ENCODE peak calls at places on chromosomes 2 and 18, in ten cellular contexts. B is fibroblast of mammary gland; Q is sigmoid colon; W is neural progenitor cell; F is adrenal gland; S is endothelial cell of umbilical vein; T is dorsolateral prefrontal cortex; M is right cardiac atrium; Y is CD8-positive, alpha-beta T cell; I is pancreas. R is an unnamed sample.

GRCh38 chr18:68666316-68666715 is 48.6 kb downstream of the TMX3 start:
- DNase-seq in B (peak), Q (peak), W (no peak), F (no peak), S (no peak), T (no peak), M (no peak), Y (no peak), I (no peak), R (no peak)

GRCh38 chr18:4282954-4283353 is 172.2 kb downstream of the DLGAP1 start:
- DNase-seq in B (no peak), Q (no peak), W (no peak), F (no peak), S (no peak), T (no peak), M (no peak), Y (no peak), I (no peak), R (no peak)

GRCh38 chr2:108587621-108588020 is 53.4 kb downstream of the LIMS1 start:
- DNase-seq in B (peak), Q (peak), W (no peak), F (peak), S (peak), T (no peak), M (peak), Y (no peak), I (peak), R (no peak)

GRCh38 chr2:147789287-147789686 is 55.5 kb upstream of the ACVR2A start:
- DNase-seq in B (no peak), Q (no peak), W (no peak), F (no peak), S (no peak), T (no peak), M (no peak), Y (no peak), I (no peak), R (no peak)

GRCh38 chr2:201618744-201619654 is 24.3 kb downstream of the TMEM237 start:
- DNase-seq in B (peak), Q (peak), W (no peak), F (peak), S (peak), T (peak), M (peak), Y (no peak), I (peak), R (no peak)

GRCh38 chr2:20189299-20189931 is 35.5 kb downstream of the SDC1 start:
- DNase-seq in B (no peak), Q (no peak), W (no peak), F (no peak), S (no peak), T (no peak), M (no peak), Y (no peak), I (peak), R (no peak)

GRCh38 chr2:88754585-88755305 is 63.3 kb downstream of the RPIA start:
- DNase-seq in B (no peak), Q (no peak), W (no peak), F (no peak), S (no peak), T (no peak), M (no peak), Y (no peak), I (no peak), R (peak)

GRCh38 chr2:51953931-51954330 is 922.0 kb upstream of the NRXN1 start:
- DNase-seq in B (no peak), Q (no peak), W (no peak), F (no peak), S (no peak), T (no peak), M (no peak), Y (no peak), I (no peak), R (no peak)

GRCh38 chr2:142180820-142181533 is 50.2 kb upstream of the LRP1B start:
- DNase-seq in B (peak), Q (no peak), W (peak), F (no peak), S (peak), T (no peak), M (peak), Y (no peak), I (no peak), R (peak)

GRCh38 chr2:226256237-226256636 is 543.4 kb downstream of the IRS1 start:
- DNase-seq in B (peak), Q (no peak), W (no peak), F (no peak), S (no peak), T (no peak), M (no peak), Y (no peak), I (no peak), R (no peak)

GRCh38 chr2:232979871-232980461 is 33.1 kb downstream of the NGEF start:
- DNase-seq in B (peak), Q (no peak), W (no peak), F (peak), S (no peak), T (no peak), M (no peak), Y (no peak), I (no peak), R (no peak)

GRCh38 chr2:102473020-102473419 is at the start of gene SLC9A4:
- DNase-seq in B (peak), Q (no peak), W (peak), F (peak), S (peak), T (peak), M (no peak), Y (peak), I (no peak), R (peak)

GRCh38 chr2:48268671-48269070 is 261.3 kb upstream of the STON1 start:
- DNase-seq in B (no peak), Q (no peak), W (peak), F (no peak), S (no peak), T (no peak), M (no peak), Y (no peak), I (no peak), R (no peak)

GRCh38 chr2:23360571-23361125 is 24.3 kb upstream of the KLHL29 start:
- DNase-seq in B (no peak), Q (no peak), W (no peak), F (no peak), S (no peak), T (no peak), M (no peak), Y (no peak), I (no peak), R (no peak)

GRCh38 chr2:238259085-238260020 is 19.5 kb upstream of the HES6 start:
- DNase-seq in B (no peak), Q (no peak), W (no peak), F (no peak), S (no peak), T (no peak), M (no peak), Y (no peak), I (no peak), R (no peak)

GRCh38 chr2:30041884-30042283 is 104.9 kb upstream of the YPEL5 start:
- DNase-seq in B (no peak), Q (no peak), W (no peak), F (no peak), S (no peak), T (no peak), M (no peak), Y (no peak), I (no peak), R (no peak)

GRCh38 chr18:63909870-63910269 is 2.1 kb downstream of the SERPINB10 start:
- DNase-seq in B (no peak), Q (no peak), W (no peak), F (no peak), S (no peak), T (no peak), M (no peak), Y (no peak), I (no peak), R (no peak)

DNA sequence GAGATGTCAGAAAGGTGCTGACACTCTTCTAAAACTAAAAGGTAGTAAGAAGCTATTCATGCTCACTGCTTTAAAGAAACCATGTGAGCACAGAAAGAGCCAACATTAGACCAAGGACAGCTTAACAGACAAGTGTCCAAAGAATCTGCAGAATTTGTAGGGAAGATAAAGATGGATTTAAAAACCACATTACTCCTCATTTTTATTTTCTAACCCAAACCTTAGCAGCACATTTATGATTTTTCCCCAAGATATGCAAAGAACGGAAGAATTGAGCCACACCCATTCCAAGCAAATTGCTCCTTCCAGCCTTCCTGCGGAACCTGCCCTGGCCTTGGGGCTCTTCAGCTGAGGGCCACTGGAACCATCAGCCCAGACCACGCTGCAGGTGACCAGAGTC is 26.9 kb downstream of the MBP start:
- DNase-seq in B (no peak), Q (no peak), W (no peak), F (no peak), S (no peak), T (no peak), M (peak), Y (no peak), I (no peak), R (no peak)
- H3K4me3 ChIP-seq in B (no peak), Q (no peak), W (no peak), F (no peak), S (no peak), T (no peak), M (no peak), Y (peak), I (no peak), R (no peak)

GRCh38 chr2:110116033-110116710 is 550 bp upstream of the MALL start:
- DNase-seq in B (peak), Q (no peak), W (peak), F (peak), S (peak), T (no peak), M (peak), Y (no peak), I (no peak), R (no peak)
- H3K4me3 ChIP-seq in B (peak), Q (peak), W (peak), F (no peak), S (no peak), T (peak), M (peak), Y (no peak), I (no peak), R (no peak)

DNA sequence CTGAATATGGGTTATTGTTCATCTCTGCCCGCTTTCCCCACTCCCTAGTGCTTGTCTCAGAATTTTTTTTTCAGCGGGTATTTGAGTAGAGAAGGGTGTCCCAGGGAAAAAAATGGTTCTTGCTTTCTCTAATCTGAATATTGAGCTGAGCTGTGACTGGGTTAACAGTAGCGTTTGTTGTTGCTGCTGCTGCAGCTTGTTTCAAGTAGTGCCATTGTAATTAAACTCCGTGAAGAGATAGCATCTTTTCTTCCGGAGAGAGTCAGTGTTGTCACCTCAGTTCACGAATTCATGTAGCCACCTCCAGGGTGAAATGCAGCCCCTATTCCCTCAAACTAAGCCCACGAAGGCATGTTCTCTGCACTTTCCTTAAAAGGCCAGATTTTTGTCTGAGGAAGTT is 1.5 kb upstream of the AAK1 start:
- DNase-seq in B (no peak), Q (no peak), W (no peak), F (no peak), S (peak), T (no peak), M (no peak), Y (peak), I (no peak), R (peak)
- H3K4me3 ChIP-seq in B (peak), Q (peak), W (peak), F (peak), S (peak), T (peak), M (peak), Y (peak), I (peak), R (peak)

DNA sequence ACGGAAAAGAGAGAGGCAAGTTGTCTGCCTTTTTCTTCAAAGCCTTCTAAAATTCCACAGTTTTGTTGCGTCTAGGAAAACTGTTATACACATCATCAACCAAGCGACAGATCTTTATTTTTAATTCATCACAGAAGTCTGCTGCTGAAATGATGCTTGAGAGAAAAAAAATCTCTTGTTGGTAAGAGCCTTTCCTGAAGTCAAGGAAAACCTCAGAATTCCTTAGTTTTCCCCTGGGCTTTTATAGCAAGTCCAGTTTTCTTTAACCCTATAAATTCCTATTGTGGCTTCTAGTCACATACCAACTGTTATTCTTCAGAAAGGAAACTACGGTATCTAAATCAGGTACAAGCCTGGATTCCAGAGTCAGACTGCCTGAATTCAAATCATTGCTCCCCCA is 36.2 kb upstream of the TANC1 start:
- DNase-seq in B (peak), Q (no peak), W (no peak), F (no peak), S (no peak), T (no peak), M (no peak), Y (no peak), I (no peak), R (no peak)
- H3K4me3 ChIP-seq in B (no peak), Q (no peak), W (no peak), F (no peak), S (no peak), T (no peak), M (no peak), Y (no peak), I (no peak), R (no peak)

GRCh38 chr2:26691140-26691539 is 1.4 kb upstream of the KCNK3 start:
- DNase-seq in B (no peak), Q (no peak), W (no peak), F (no peak), S (no peak), T (no peak), M (peak), Y (no peak), I (no peak), R (no peak)

GRCh38 chr2:26694001-26694400 is 1.5 kb downstream of the KCNK3 start:
- DNase-seq in B (no peak), Q (no peak), W (no peak), F (no peak), S (no peak), T (no peak), M (no peak), Y (no peak), I (no peak), R (no peak)

GRCh38 chr2:26692814-26693286 is 328 bp downstream of the KCNK3 start:
- DNase-seq in B (peak), Q (no peak), W (no peak), F (no peak), S (peak), T (no peak), M (no peak), Y (no peak), I (no peak), R (no peak)

GRCh38 chr2:26691881-26692813 is at the start of gene KCNK3:
- DNase-seq in B (no peak), Q (peak), W (peak), F (peak), S (peak), T (no peak), M (peak), Y (peak), I (peak), R (peak)

DNA sequence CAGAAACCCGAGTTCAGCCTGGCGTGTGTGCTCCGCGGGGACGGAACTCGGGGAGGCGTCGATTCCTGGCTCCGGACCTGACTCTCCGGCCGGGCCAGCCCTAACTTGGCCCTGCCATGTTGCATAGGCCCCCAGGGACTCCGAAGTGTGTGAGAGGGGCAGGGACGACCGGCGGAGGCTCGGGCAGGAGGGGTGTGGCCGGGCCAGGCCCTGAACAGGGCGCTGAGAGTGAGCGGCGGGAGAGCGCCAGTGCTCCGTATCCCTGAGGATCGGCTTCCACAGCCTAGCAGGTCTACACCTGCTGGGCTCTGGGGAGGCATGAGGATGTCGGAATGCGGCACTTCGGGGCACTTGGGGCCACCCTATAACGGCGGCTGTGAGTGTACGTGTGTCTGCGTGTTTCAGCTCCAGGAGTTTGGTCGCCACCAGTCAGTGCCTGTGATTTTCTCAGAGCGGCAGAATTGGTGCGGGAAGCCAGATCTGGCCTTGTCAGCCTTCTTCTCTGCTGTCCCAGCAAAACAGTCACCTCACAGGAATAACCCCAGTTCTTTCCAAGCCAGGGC is 846 bp downstream of the KCNK3 start:
- DNase-seq in B (no peak), Q (no peak), W (peak), F (peak), S (no peak), T (no peak), M (peak), Y (no peak), I (no peak), R (no peak)
- H3K4me3 ChIP-seq in B (no peak), Q (peak), W (peak), F (peak), S (no peak), T (peak), M (peak), Y (no peak), I (peak), R (no peak)

GRCh38 chr2:230564805-230565779 is 147.6 kb upstream of the CAB39 start:
- DNase-seq in B (no peak), Q (no peak), W (no peak), F (no peak), S (no peak), T (no peak), M (no peak), Y (no peak), I (no peak), R (no peak)
- H3K4me3 ChIP-seq in B (no peak), Q (no peak), W (no peak), F (no peak), S (no peak), T (no peak), M (no peak), Y (no peak), I (no peak), R (no peak)

GRCh38 chr2:2887772-2888387 is 489.7 kb downstream of the EIPR1 start:
- DNase-seq in B (no peak), Q (no peak), W (no peak), F (no peak), S (no peak), T (no peak), M (no peak), Y (no peak), I (no peak), R (no peak)
- H3K4me3 ChIP-seq in B (no peak), Q (no peak), W (no peak), F (no peak), S (no peak), T (no peak), M (no peak), Y (no peak), I (no peak), R (no peak)